ENCODE peak calls at places on chromosomes 16 and 17, in eight cellular contexts. J, Y, X, E, R, Z, M and I are unnamed samples.

GRCh38 chr17:17750881-17751280 is 69.6 kb downstream of the RAI1 start:
- DNase-seq in Z (no peak), M (no peak), R (peak; percentile 52), X (no peak), J (no peak), E (no peak), Y (no peak), I (peak; percentile 73)

GRCh38 chr16:69150146-69150865 is 17.9 kb downstream of the UTP4 start:
- DNase-seq in J (peak; percentile 90), X (no peak), Z (no peak), E (peak; percentile 69), Y (peak; percentile 65), M (peak; percentile 54), R (no peak), I (no peak)

GRCh38 chr17:16351831-16352230 is 1.4 kb downstream of the CENPV start:
- DNase-seq in Y (peak; percentile 27), J (peak; percentile 53), X (no peak), E (no peak), R (no peak), Z (no peak), M (no peak), I (no peak)

GRCh38 chr16:89045181-89045815 is 48.4 kb upstream of the ACSF3 start:
- DNase-seq in M (no peak), R (no peak), J (no peak), Y (no peak), E (no peak), Z (peak; percentile 13), X (no peak), I (no peak)

GRCh38 chr17:7548585-7549400 is at the start of gene TNFSF12:
- DNase-seq in M (peak; percentile 60), J (no peak), R (peak; percentile 73), X (peak; percentile 84), Y (peak; percentile 11), Z (peak; percentile 87), E (peak; percentile 63), I (no peak)

GRCh38 chr16:82300374-82300936 is 130.4 kb upstream of the MPHOSPH6 start:
- DNase-seq in R (no peak), E (no peak), Z (no peak), Y (no peak), J (no peak), M (no peak), X (no peak), I (no peak)

GRCh38 chr16:13150181-13150885 is 248.9 kb downstream of the SHISA9 start:
- DNase-seq in E (no peak), J (no peak), M (no peak), X (no peak), R (no peak), Z (no peak), Y (no peak), I (no peak)

GRCh38 chr16:30786936-30787612 is at the start of gene ZNF629:
- DNase-seq in R (peak; percentile 68), Y (no peak), J (peak; percentile 70), Z (peak; percentile 85), M (peak; percentile 83), E (peak; percentile 70), X (peak; percentile 83), I (no peak)

GRCh38 chr16:88880226-88881051 is 14.0 kb upstream of the PABPN1L start:
- DNase-seq in Z (no peak), X (no peak), J (no peak), M (no peak), E (no peak), R (no peak), Y (no peak), I (no peak)

GRCh38 chr17:54969658-54970572 is 1.4 kb downstream of the STXBP4 start:
- DNase-seq in X (no peak), Z (no peak), R (no peak), M (no peak), Y (no peak), E (no peak), J (no peak), I (no peak)
- H3K4me3 ChIP-seq in X (peak overlapping the region; percentile 98), Z (peak overlapping the region; percentile 97), R (peak overlapping the region; percentile 66), M (peak overlapping the region; percentile 79), Y (peak overlapping the region; percentile 66), E (no peak overlapping the region), J (peak overlapping the region; percentile 92), I (peak overlapping the region; percentile 71)

DNA sequence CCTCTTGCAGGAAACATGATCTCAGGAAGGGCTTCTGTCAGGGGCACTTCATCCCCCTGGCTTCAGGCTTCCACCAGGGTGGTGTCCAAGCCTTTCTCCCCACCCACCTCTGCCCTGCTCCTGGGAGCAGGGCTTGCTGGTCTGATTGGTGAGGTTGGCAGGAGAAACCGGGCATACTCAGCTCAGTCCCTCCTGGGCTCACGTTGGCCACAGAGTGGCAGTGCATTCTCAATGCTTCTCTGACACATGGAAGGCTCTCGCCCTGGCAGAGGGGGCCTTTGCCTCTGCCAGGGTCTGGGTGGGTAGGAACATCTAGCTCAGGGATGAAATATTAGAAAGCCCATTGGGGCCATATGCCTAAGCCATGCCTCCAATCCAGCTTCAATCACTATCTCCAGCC is 142.8 kb downstream of the AXIN2 start:
- DNase-seq in E (no peak), R (no peak), M (no peak), Y (no peak), J (no peak), X (no peak), Z (peak; percentile 40), I (no peak)
- TF ChIP-seq CTCF in E (no peak), R (no peak), M (no peak), Y (no peak), J (peak; percentile 17), X (no peak), Z (no peak), I (no peak)

GRCh38 chr17:72119280-72119962 is 1.4 kb upstream of the SOX9 start:
- DNase-seq in Y (no peak), R (no peak), M (no peak), X (no peak), E (no peak), J (no peak), Z (no peak), I (no peak)
- H3K4me3 ChIP-seq in Y (no peak overlapping the region), R (no peak overlapping the region), M (no peak overlapping the region), X (peak overlapping the region; percentile 69), E (no peak overlapping the region), J (no peak overlapping the region), Z (peak overlapping the region; percentile 94), I (peak overlapping the region; percentile 35)

GRCh38 chr17:79565606-79566250 is 45.1 kb downstream of the RBFOX3 start:
- DNase-seq in M (no peak), R (no peak), E (no peak), Y (no peak), J (no peak), X (no peak), Z (no peak), I (no peak)
- TF ChIP-seq CTCF in M (no peak), R (no peak), E (no peak), Y (no peak), J (no peak), X (no peak), Z (no peak), I (no peak)

DNA sequence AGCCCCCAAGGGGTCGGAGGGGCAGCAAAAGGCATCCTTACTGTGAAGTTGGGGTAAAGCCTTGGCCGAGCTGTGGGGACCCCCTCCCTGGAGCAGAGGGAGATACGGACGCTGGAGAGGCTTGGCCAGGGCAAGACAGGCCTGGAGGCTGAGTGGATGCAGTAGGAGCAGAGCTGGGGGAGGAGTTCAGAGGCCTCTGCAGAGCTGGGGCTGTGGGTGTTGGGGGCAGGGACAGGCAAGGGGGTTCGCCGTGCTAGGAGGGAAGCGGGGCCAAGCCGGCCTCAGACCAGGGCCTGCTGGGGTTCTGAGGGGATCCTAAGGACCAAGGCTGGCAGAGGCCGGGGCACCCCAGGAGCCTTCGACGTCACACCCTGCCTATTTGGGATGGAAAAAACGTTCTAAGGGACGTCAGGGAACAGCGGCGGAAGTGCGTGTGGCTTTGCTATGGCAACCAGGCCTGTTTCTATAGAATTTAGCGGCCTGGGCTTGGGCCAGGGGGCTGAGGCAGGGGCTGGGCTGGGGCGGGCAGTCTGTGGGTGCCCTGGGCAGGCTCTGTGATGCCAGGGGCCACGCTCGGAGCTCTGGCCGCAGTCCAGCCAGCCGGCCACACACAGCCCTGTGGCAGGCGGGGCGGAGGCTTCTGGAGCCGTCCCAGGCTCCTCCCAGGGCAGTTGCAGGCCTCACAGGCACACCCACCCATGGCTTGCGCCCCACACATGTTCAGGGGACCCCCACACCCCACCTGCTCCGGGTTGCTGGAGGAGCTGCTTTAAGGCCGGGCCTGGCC is 3.7 kb downstream of the TRAF7 start:
- DNase-seq in X (peak; percentile 80), R (no peak), Z (no peak), Y (no peak), J (peak; percentile 85), M (no peak), E (no peak), I (no peak)
- H3K4me3 ChIP-seq in X (peak overlapping the region; percentile 36), R (no peak overlapping the region), Z (peak overlapping the region; percentile 28), Y (no peak overlapping the region), J (no peak overlapping the region), M (no peak overlapping the region), E (no peak overlapping the region), I (peak overlapping the region; percentile 49)

DNA sequence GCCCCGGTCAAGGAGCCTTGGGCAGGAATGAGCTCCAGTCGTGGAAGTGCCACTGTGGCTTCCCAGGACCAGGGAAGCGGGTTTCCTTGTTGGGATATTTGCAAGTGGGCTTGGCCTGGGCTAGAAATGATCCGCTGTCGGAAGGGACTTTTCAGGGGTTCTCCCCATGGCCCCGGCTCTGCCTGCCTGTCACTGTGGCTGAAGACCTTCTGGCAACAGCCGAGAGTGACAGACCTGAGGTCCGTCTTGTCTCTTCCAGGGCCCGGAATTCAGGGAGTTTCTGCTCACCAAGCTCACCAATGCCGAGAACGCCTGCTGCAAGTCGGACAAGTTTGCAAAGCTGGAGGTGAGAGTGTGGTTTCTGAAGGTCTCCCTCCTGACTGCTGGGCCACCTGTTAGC is 57.7 kb downstream of the OR1D5 start:
- DNase-seq in R (no peak), J (no peak), M (no peak), X (no peak), Y (no peak), E (no peak), Z (no peak), I (no peak)
- TF ChIP-seq CTCF in R (no peak), J (no peak), M (no peak), X (no peak), Y (no peak), E (no peak), Z (no peak), I (no peak)